ENCODE peak calls at places on chromosomes 4 and X, in five cellular contexts. One of them, this sample, is unnamed. For H3K36me3, the result is how much of the 10 kb centered on the place peaks cover.

GRCh38 chrX:73581002-73581628 is 18.1 kb downstream of the CHIC1 start:
- DNase-seq in IMR-90: no peak
- DNase-seq in GM23248: no peak
- DNase-seq in adipocyte: no peak
- DNase-seq in SK-N-MC: no peak
- DNase-seq in this sample: no peak

GRCh38 chr4:48173055-48173991 is 39.3 kb upstream of the TXK start:
- DNase-seq in GM23248: peak
- DNase-seq in IMR-90: peak
- DNase-seq in SK-N-MC: no peak
- DNase-seq in adipocyte: peak
- DNase-seq in this sample: peak

GRCh38 chrX:148960060-148960459 is 459.6 kb downstream of the AFF2 start:
- DNase-seq in adipocyte: no peak
- DNase-seq in IMR-90: no peak
- DNase-seq in SK-N-MC: no peak
- DNase-seq in GM23248: no peak
- DNase-seq in this sample: peak

GRCh38 chrX:22486326-22486725 is 213.6 kb downstream of the CBLL2 start:
- DNase-seq in GM23248: no peak
- DNase-seq in SK-N-MC: no peak
- DNase-seq in IMR-90: no peak
- DNase-seq in adipocyte: no peak
- DNase-seq in this sample: no peak

GRCh38 chr4:165928601-165929000 is 55.6 kb downstream of the TLL1 start:
- DNase-seq in IMR-90: no peak
- DNase-seq in GM23248: no peak
- DNase-seq in SK-N-MC: no peak
- DNase-seq in adipocyte: no peak
- DNase-seq in this sample: no peak

GRCh38 chr4:182895791-182896292 is 21.3 kb downstream of the DCTD start:
- DNase-seq in GM23248: no peak
- DNase-seq in adipocyte: no peak
- DNase-seq in IMR-90: no peak
- DNase-seq in SK-N-MC: no peak
- DNase-seq in this sample: no peak

GRCh38 chr4:6417516-6417915 is 54.9 kb downstream of the PPP2R2C start:
- DNase-seq in IMR-90: no peak
- DNase-seq in SK-N-MC: no peak
- DNase-seq in adipocyte: no peak
- DNase-seq in GM23248: no peak
- DNase-seq in this sample: no peak

GRCh38 chrX:76253432-76253831 is 80.6 kb downstream of the PBDC1 start:
- DNase-seq in IMR-90: peak
- DNase-seq in adipocyte: peak
- DNase-seq in GM23248: peak
- DNase-seq in SK-N-MC: peak
- DNase-seq in this sample: peak

GRCh38 chr4:85028910-85029309 is 62.4 kb upstream of the WDFY3 start:
- DNase-seq in IMR-90: peak
- DNase-seq in GM23248: peak
- DNase-seq in SK-N-MC: no peak
- DNase-seq in adipocyte: peak
- DNase-seq in this sample: peak

GRCh38 chrX:46840946-46841740 is 4.3 kb downstream of the RP2 start:
- DNase-seq in adipocyte: peak
- DNase-seq in GM23248: peak
- DNase-seq in SK-N-MC: no peak
- DNase-seq in IMR-90: no peak
- DNase-seq in this sample: peak

GRCh38 chr4:158786155-158786581 is 17.3 kb downstream of the FNIP2 start:
- DNase-seq in adipocyte: no peak
- DNase-seq in IMR-90: peak
- DNase-seq in SK-N-MC: no peak
- DNase-seq in GM23248: no peak
- DNase-seq in this sample: peak

GRCh38 chr4:146222313-146222712 is 8.0 kb downstream of the REELD1 start:
- DNase-seq in adipocyte: no peak
- DNase-seq in SK-N-MC: no peak
- DNase-seq in IMR-90: peak
- DNase-seq in GM23248: peak
- DNase-seq in this sample: peak

GRCh38 chrX:19747672-19748610 is 139.5 kb downstream of the SH3KBP1 start:
- DNase-seq in IMR-90: no peak
- DNase-seq in GM23248: no peak
- DNase-seq in adipocyte: no peak
- DNase-seq in SK-N-MC: no peak
- DNase-seq in this sample: no peak

GRCh38 chr4:181007751-181008150 is 1235.5 kb upstream of the TENM3 start:
- DNase-seq in IMR-90: no peak
- DNase-seq in SK-N-MC: no peak
- DNase-seq in GM23248: no peak
- DNase-seq in adipocyte: peak
- DNase-seq in this sample: peak

GRCh38 chr4:118173956-118174355 is 139.7 kb downstream of the NDST3 start:
- DNase-seq in IMR-90: peak
- DNase-seq in GM23248: peak
- DNase-seq in adipocyte: peak
- DNase-seq in SK-N-MC: peak
- DNase-seq in this sample: peak

GRCh38 chr4:3305610-3306371 is 13.0 kb downstream of the RGS12 start:
- DNase-seq in adipocyte: peak
- DNase-seq in GM23248: peak
- DNase-seq in IMR-90: peak
- DNase-seq in SK-N-MC: no peak
- DNase-seq in this sample: peak

GRCh38 chr4:112075129-112075753 is 70.0 kb upstream of the FAM241A start:
- DNase-seq in adipocyte: peak
- DNase-seq in IMR-90: peak
- DNase-seq in GM23248: peak
- DNase-seq in SK-N-MC: no peak
- DNase-seq in this sample: peak

GRCh38 chrX:123873956-123874355 is 14.1 kb downstream of the XIAP start:
- DNase-seq in SK-N-MC: no peak
- DNase-seq in IMR-90: no peak
- DNase-seq in adipocyte: no peak
- DNase-seq in GM23248: no peak
- DNase-seq in this sample: no peak

DNA sequence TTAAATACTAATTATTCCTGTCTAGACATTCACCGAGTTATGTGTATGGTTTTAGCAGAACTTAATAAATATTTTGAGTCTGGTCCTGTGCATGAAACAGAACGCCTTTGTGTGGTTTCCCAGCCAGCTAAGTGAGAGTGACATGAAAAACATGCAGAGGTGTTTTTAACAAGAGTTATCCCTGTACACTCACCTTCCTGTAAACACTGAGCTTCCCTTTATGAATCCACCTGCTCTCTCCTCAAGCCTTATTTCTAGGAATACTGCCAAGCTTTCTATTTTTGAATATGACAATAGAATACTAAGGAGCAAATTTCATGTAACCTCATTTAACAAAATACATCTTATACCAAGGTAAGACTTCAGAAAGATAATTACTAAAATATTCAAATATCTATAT is 270.3 kb upstream of the CTSO start:
- DNase-seq in GM23248: no peak
- DNase-seq in adipocyte: no peak
- DNase-seq in SK-N-MC: no peak
- DNase-seq in IMR-90: no peak
- DNase-seq in this sample: peak
- H3K36me3 ChIP-seq in GM23248: under half
- H3K36me3 ChIP-seq in adipocyte: under half
- H3K36me3 ChIP-seq in SK-N-MC: under half
- H3K36me3 ChIP-seq in IMR-90: under half
- H3K36me3 ChIP-seq in this sample: under half

DNA sequence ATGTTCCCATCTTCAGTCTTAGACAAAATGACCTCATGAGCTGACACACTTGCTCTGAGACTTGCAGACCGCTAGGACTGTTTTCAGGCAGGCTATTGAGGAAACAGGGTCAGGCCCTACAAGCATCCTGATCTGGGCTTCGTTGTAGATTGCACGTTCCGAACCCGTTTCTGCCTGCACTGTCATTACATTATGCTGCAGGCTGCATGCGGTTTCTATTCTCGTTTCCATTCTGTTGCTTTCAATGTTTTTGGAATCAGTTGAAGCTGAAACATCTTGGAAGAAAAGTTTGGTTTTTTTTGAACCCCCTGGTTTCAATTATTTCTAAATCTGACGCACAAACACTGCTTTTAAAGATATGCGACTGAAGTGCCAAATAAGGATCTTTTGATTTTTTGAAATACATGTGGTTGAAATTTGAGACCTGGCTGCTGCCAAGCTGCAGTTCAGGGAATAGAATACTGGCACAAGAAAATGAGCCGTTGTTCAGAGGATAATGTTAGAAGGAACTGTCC is 716.1 kb upstream of the INTU start:
- DNase-seq in SK-N-MC: peak
- DNase-seq in GM23248: peak
- DNase-seq in IMR-90: peak
- DNase-seq in adipocyte: peak
- DNase-seq in this sample: peak
- H3K9ac ChIP-seq in SK-N-MC: peak
- H3K9ac ChIP-seq in GM23248: peak
- H3K9ac ChIP-seq in IMR-90: peak
- H3K9ac ChIP-seq in adipocyte: peak
- H3K9ac ChIP-seq in this sample: no peak

DNA sequence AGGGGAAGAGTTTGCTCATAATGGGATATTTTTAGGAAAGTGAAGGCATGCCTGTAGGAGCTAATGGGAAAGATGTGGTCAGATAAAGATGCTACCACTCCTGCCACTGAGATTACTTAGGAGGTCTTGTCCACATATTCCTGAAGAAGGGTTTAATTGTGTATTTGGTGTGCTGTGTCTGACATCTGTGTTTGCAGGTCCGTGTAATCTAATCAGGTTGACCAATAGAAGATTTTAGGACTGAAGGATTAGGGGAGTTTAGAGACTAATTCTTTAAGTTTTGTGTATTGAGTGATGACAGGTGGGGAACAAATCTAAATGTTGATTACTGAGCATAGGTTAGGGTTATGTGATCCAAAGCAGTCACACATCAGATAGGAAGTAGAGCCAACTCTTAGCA is 57.2 kb downstream of the JADE1 start:
- DNase-seq in SK-N-MC: no peak
- DNase-seq in GM23248: no peak
- DNase-seq in IMR-90: no peak
- DNase-seq in adipocyte: no peak
- DNase-seq in this sample: no peak
- H3K36me3 ChIP-seq in SK-N-MC: under half
- H3K36me3 ChIP-seq in GM23248: half or more
- H3K36me3 ChIP-seq in IMR-90: under half
- H3K36me3 ChIP-seq in adipocyte: half or more
- H3K36me3 ChIP-seq in this sample: under half

GRCh38 chrX:65933085-65933589 is 106.7 kb downstream of the VSIG4 start:
- DNase-seq in SK-N-MC: no peak
- DNase-seq in IMR-90: no peak
- DNase-seq in GM23248: no peak
- DNase-seq in adipocyte: no peak
- DNase-seq in this sample: no peak

GRCh38 chrX:65928522-65928921 is 111.4 kb downstream of the VSIG4 start:
- DNase-seq in SK-N-MC: no peak
- DNase-seq in IMR-90: no peak
- DNase-seq in GM23248: no peak
- DNase-seq in adipocyte: no peak
- DNase-seq in this sample: no peak

DNA sequence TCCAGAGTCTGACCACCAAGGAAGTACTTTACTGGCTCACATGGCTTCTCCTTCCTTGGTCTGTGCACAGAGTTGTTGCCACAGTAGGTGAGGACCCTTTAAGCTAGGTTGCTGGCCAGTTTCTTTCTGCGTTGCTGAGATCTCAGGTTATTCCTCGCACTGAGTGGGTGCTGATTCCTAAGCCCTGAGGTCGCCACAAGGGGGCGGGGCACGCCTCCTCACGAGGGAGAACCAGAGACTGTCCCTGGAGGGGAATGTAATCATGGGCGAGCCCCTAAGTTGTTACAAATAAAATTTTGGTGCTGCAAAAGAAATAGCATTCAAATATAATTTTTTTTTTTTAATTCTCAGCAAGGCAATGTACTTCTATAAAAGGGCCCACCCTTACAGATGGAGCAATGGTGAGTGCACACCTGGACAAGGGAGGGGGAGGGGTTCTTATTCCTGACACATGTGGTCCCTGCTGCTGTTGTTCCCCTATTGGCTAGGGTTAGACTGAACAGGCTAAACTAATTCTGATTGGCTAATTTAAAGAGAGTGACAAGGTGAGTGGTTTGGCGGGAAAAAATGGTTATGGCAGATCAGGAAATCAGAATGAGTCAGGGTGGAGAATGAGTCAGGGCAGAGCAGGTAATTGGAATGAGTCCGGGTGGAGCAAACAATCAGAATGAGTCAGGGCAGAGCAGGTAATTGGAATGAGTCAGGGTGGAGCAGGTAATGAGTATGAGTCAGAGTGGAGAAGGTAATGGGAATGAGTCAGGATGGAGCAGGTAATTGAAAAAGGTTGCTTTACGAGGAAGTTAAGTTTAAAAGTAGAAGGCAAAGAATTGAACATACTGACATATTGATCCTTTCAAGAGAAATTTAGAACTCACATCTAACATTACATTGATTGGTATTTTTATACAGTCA is 107.5 kb downstream of the VSIG4 start:
- DNase-seq in GM23248: no peak
- DNase-seq in SK-N-MC: no peak
- DNase-seq in IMR-90: no peak
- DNase-seq in adipocyte: no peak
- DNase-seq in this sample: no peak
- H3K9ac ChIP-seq in GM23248: no peak
- H3K9ac ChIP-seq in SK-N-MC: no peak
- H3K9ac ChIP-seq in IMR-90: no peak
- H3K9ac ChIP-seq in adipocyte: no peak
- H3K9ac ChIP-seq in this sample: no peak

This sample was measured in fibroblast of lung.